ENCODE peak calls at places on chromosomes 5 and 9, in ten cellular contexts. F, J, S, I, N, B, E, T, H and R are unnamed samples.

GRCh38 chr9:92463989-92464388 is 18.3 kb downstream of the ASPN start:
- DNase-seq in F (no peak), J (peak; percentile 60), S (no peak), I (no peak), N (no peak), B (peak; percentile 12), E (peak; percentile 94), T (no peak), H (peak; percentile 92), R (no peak)

GRCh38 chr9:89655047-89655989 is 50.5 kb downstream of the GADD45G start:
- DNase-seq in F (peak; percentile 47), J (no peak), S (no peak), I (no peak), N (no peak), B (no peak), E (no peak), T (peak; percentile 32), H (no peak), R (no peak)

GRCh38 chr9:75687359-75687953 is 203.0 kb upstream of the PCSK5 start:
- DNase-seq in F (no peak), J (no peak), S (no peak), I (no peak), N (no peak), B (no peak), E (no peak), T (no peak), H (no peak), R (no peak)

GRCh38 chr9:16871358-16872151 is 1.1 kb upstream of the BNC2 start:
- DNase-seq in F (no peak), J (peak; percentile 47), S (no peak), I (peak; percentile 63), N (peak; percentile 74), B (peak; percentile 71), E (peak; percentile 82), T (peak; percentile 62), H (peak; percentile 94), R (no peak)

GRCh38 chr5:114822885-114823284 is 346.8 kb downstream of the TRIM36 start:
- DNase-seq in F (no peak), J (no peak), S (no peak), I (no peak), N (no peak), B (no peak), E (peak; percentile 1), T (no peak), H (no peak), R (no peak)

GRCh38 chr5:127001621-127002296 is 28.6 kb downstream of the MARCHF3 start:
- DNase-seq in F (no peak), J (no peak), S (no peak), I (no peak), N (no peak), B (peak; percentile 7), E (peak; percentile 90), T (no peak), H (peak; percentile 64), R (no peak)

GRCh38 chr9:95649801-95650213 is 133.0 kb upstream of the PTCH1 start:
- DNase-seq in F (no peak), J (no peak), S (no peak), I (no peak), N (no peak), B (no peak), E (peak; percentile 50), T (no peak), H (no peak), R (no peak)

GRCh38 chr5:74885170-74885569 is 19.0 kb upstream of the FAM169A start:
- DNase-seq in F (no peak), J (no peak), S (no peak), I (no peak), N (no peak), B (no peak), E (no peak), T (no peak), H (no peak), R (no peak)

GRCh38 chr9:136566899-136567298 is 21.1 kb upstream of the NOTCH1 start:
- DNase-seq in F (no peak), J (no peak), S (no peak), I (peak; percentile 65), N (no peak), B (no peak), E (peak; percentile 34), T (no peak), H (peak; percentile 82), R (no peak)

GRCh38 chr5:135632806-135633205 is 54.0 kb upstream of the CXCL14 start:
- DNase-seq in F (no peak), J (no peak), S (no peak), I (no peak), N (peak; percentile 16), B (no peak), E (no peak), T (no peak), H (no peak), R (no peak)

GRCh38 chr9:89854715-89855475 is 250.1 kb downstream of the GADD45G start:
- DNase-seq in F (peak; percentile 24), J (no peak), S (no peak), I (no peak), N (peak; percentile 40), B (no peak), E (no peak), T (no peak), H (no peak), R (no peak)

GRCh38 chr5:37424441-37424840 is 45.3 kb downstream of the WDR70 start:
- DNase-seq in F (no peak), J (no peak), S (no peak), I (no peak), N (no peak), B (peak; percentile 8), E (no peak), T (no peak), H (no peak), R (no peak)

GRCh38 chr5:178389796-178390195 is 157.2 kb upstream of the PHYKPL start:
- DNase-seq in F (no peak), J (no peak), S (no peak), I (no peak), N (no peak), B (no peak), E (no peak), T (no peak), H (no peak), R (no peak)

GRCh38 chr5:11527994-11528393 is 376.3 kb downstream of the CTNND2 start:
- DNase-seq in F (no peak), J (no peak), S (no peak), I (no peak), N (no peak), B (no peak), E (no peak), T (no peak), H (no peak), R (no peak)

GRCh38 chr9:70480405-70480980 is 66.0 kb upstream of the KLF9 start:
- DNase-seq in F (peak; percentile 82), J (peak; percentile 49), S (no peak), I (peak; percentile 88), N (peak; percentile 99), B (peak; percentile 14), E (peak; percentile 80), T (peak; percentile 86), H (peak; percentile 100), R (no peak)

GRCh38 chr9:125758986-125759811 is 12.0 kb downstream of the PBX3 start:
- DNase-seq in F (no peak), J (no peak), S (no peak), I (no peak), N (no peak), B (peak; percentile 44), E (peak; percentile 68), T (no peak), H (no peak), R (no peak)
- H3K4me3 ChIP-seq in F (peak overlapping the region; percentile 26), J (no peak overlapping the region), S (peak overlapping the region; percentile 49), I (peak overlapping the region; percentile 20), N (peak overlapping the region; percentile 12), B (peak overlapping the region; percentile 53), E (peak overlapping the region; percentile 72), T (peak overlapping the region; percentile 14), H (peak overlapping the region; percentile 52), R (no peak overlapping the region)

GRCh38 chr5:143947313-143947712 is 135.4 kb downstream of the HMHB1 start:
- DNase-seq in F (no peak), J (no peak), S (no peak), I (no peak), N (no peak), B (no peak), E (no peak), T (no peak), H (no peak), R (no peak)
- H3K27ac ChIP-seq in F (no peak overlapping the region), J (no peak overlapping the region), S (no peak overlapping the region), I (no peak overlapping the region), N (no peak overlapping the region), B (no peak overlapping the region), E (no peak overlapping the region), T (no peak overlapping the region), H (no peak overlapping the region), R (no peak overlapping the region)

DNA sequence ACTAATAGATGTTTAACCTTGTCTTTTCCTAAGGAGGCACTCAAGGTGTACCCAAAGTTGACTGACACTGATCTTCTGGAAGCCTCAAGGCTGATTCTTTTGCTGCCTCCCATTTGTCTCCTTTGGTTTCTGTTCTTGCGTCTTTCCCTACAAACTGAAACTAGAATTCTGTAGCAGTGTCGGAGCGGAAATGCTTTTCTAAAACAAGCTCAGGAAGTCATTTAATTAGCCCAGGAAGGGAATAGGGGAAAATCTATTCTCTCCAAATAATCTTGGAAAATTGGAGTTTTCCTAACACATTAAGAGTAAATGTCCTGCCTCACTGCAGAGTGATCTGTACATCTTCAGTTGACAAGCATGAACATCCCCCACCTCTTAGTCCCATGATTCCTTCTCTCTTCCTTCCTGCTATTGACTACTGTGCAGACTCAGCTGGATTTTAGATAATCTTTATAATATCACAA is 182.7 kb downstream of the NR3C1 start:
- DNase-seq in F (no peak), J (no peak), S (peak; percentile 67), I (no peak), N (no peak), B (no peak), E (no peak), T (no peak), H (no peak), R (no peak)
- H3K4me1 ChIP-seq in F (no peaks in the 10 kb centered on the region), J (peaks cover 6% of the 10 kb centered on the region), S (peaks cover 78% of the 10 kb centered on the region), I (peaks cover 10% of the 10 kb centered on the region), N (peaks cover 11% of the 10 kb centered on the region), B (no peaks in the 10 kb centered on the region), E (peaks cover 6% of the 10 kb centered on the region), T (no peaks in the 10 kb centered on the region), H (peaks cover 15% of the 10 kb centered on the region), R (peaks cover 32% of the 10 kb centered on the region)

GRCh38 chr5:67149933-67150523 is 46.6 kb downstream of the CD180 start:
- DNase-seq in F (no peak), J (no peak), S (no peak), I (no peak), N (no peak), B (peak; percentile 58), E (peak; percentile 55), T (no peak), H (peak; percentile 72), R (no peak)
- H3K4me3 ChIP-seq in F (peak overlapping the region; percentile 16), J (no peak overlapping the region), S (no peak overlapping the region), I (peak overlapping the region; percentile 15), N (no peak overlapping the region), B (no peak overlapping the region), E (peak overlapping the region; percentile 33), T (no peak overlapping the region), H (peak overlapping the region; percentile 50), R (no peak overlapping the region)

GRCh38 chr9:18786936-18787658 is 245.9 kb downstream of the SAXO1 start:
- DNase-seq in F (no peak), J (no peak), S (no peak), I (no peak), N (no peak), B (no peak), E (peak; percentile 40), T (no peak), H (peak; percentile 53), R (no peak)
- H3K27ac ChIP-seq in F (peak overlapping the region; percentile 74), J (no peak overlapping the region), S (no peak overlapping the region), I (peak overlapping the region; percentile 54), N (peak overlapping the region; percentile 67), B (no peak overlapping the region), E (peak overlapping the region; percentile 24), T (no peak overlapping the region), H (no peak overlapping the region), R (no peak overlapping the region)